ENCODE peak calls at places on chromosomes 2 and 18, in six cellular contexts. One of them, this sample, is unnamed.

GRCh38 chr18:57587262-57587661 is 760 bp upstream of the FECH start:
- DNase-seq in WTC11: no peak
- DNase-seq in type B pancreatic cell: no peak
- DNase-seq in Panc1: no peak
- DNase-seq in GM13977: no peak
- DNase-seq in A673: no peak
- DNase-seq in this sample: no peak

GRCh38 chr2:207505728-207506127 is 24.0 kb upstream of the CREB1 start:
- DNase-seq in WTC11: no peak
- DNase-seq in type B pancreatic cell: no peak
- DNase-seq in Panc1: peak; percentile 87
- DNase-seq in GM13977: no peak
- DNase-seq in A673: peak; percentile 60
- DNase-seq in this sample: no peak

GRCh38 chr2:121790276-121790956 is 35.0 kb downstream of the TSN start:
- DNase-seq in WTC11: no peak
- DNase-seq in type B pancreatic cell: no peak
- DNase-seq in Panc1: peak; percentile 42
- DNase-seq in GM13977: no peak
- DNase-seq in A673: no peak
- DNase-seq in this sample: no peak

GRCh38 chr2:237818066-237818473 is 19.5 kb downstream of the RBM44 start:
- DNase-seq in WTC11: no peak
- DNase-seq in type B pancreatic cell: no peak
- DNase-seq in Panc1: no peak
- DNase-seq in GM13977: no peak
- DNase-seq in A673: peak; percentile 49
- DNase-seq in this sample: no peak

GRCh38 chr2:42035241-42035640 is 12.6 kb upstream of the PKDCC start:
- DNase-seq in WTC11: no peak
- DNase-seq in type B pancreatic cell: no peak
- DNase-seq in Panc1: no peak
- DNase-seq in GM13977: no peak
- DNase-seq in A673: no peak
- DNase-seq in this sample: no peak

GRCh38 chr2:10954856-10955818 is 43.4 kb downstream of the KCNF1 start:
- DNase-seq in WTC11: no peak
- DNase-seq in type B pancreatic cell: no peak
- DNase-seq in Panc1: no peak
- DNase-seq in GM13977: no peak
- DNase-seq in A673: no peak
- DNase-seq in this sample: no peak

GRCh38 chr2:120924924-120925323 is 189.3 kb downstream of the GLI2 start:
- DNase-seq in WTC11: no peak
- DNase-seq in type B pancreatic cell: no peak
- DNase-seq in Panc1: no peak
- DNase-seq in GM13977: no peak
- DNase-seq in A673: no peak
- DNase-seq in this sample: no peak

GRCh38 chr2:37387143-37387835 is 42.9 kb downstream of the QPCT start:
- DNase-seq in WTC11: no peak
- DNase-seq in type B pancreatic cell: no peak
- DNase-seq in Panc1: no peak
- DNase-seq in GM13977: no peak
- DNase-seq in A673: no peak
- DNase-seq in this sample: no peak

GRCh38 chr2:215904101-215904500 is 109.2 kb downstream of the MREG start:
- DNase-seq in WTC11: no peak
- DNase-seq in type B pancreatic cell: no peak
- DNase-seq in Panc1: no peak
- DNase-seq in GM13977: no peak
- DNase-seq in A673: peak; percentile 18
- DNase-seq in this sample: no peak

GRCh38 chr18:76554788-76555187 is 59.7 kb upstream of the ZNF516 start:
- DNase-seq in WTC11: no peak
- DNase-seq in type B pancreatic cell: no peak
- DNase-seq in Panc1: no peak
- DNase-seq in GM13977: no peak
- DNase-seq in A673: no peak
- DNase-seq in this sample: peak; percentile 38

GRCh38 chr2:10768063-10768507 is 44.5 kb downstream of the PDIA6 start:
- DNase-seq in WTC11: no peak
- DNase-seq in type B pancreatic cell: no peak
- DNase-seq in Panc1: no peak
- DNase-seq in GM13977: no peak
- DNase-seq in A673: no peak
- DNase-seq in this sample: no peak

GRCh38 chr2:24304621-24305020 is 55.7 kb downstream of the ITSN2 start:
- DNase-seq in WTC11: no peak
- DNase-seq in type B pancreatic cell: no peak
- DNase-seq in Panc1: no peak
- DNase-seq in GM13977: no peak
- DNase-seq in A673: no peak
- DNase-seq in this sample: no peak

GRCh38 chr2:239537633-239538356 is 137.0 kb upstream of the HDAC4 start:
- DNase-seq in WTC11: no peak
- DNase-seq in type B pancreatic cell: no peak
- DNase-seq in Panc1: no peak
- DNase-seq in GM13977: no peak
- DNase-seq in A673: no peak
- DNase-seq in this sample: no peak

GRCh38 chr2:223203971-223204370 is 152.0 kb downstream of the KCNE4 start:
- DNase-seq in WTC11: no peak
- DNase-seq in type B pancreatic cell: no peak
- DNase-seq in Panc1: no peak
- DNase-seq in GM13977: no peak
- DNase-seq in A673: peak; percentile 19
- DNase-seq in this sample: no peak

GRCh38 chr2:128424806-128425205 is 106.1 kb upstream of the HS6ST1 start:
- DNase-seq in WTC11: no peak
- DNase-seq in type B pancreatic cell: peak; percentile 45
- DNase-seq in Panc1: no peak
- DNase-seq in GM13977: no peak
- DNase-seq in A673: peak; percentile 35
- DNase-seq in this sample: no peak

GRCh38 chr2:24898122-24899109 is 21.6 kb downstream of the ADCY3 start:
- DNase-seq in WTC11: no peak
- DNase-seq in type B pancreatic cell: no peak
- DNase-seq in Panc1: no peak
- DNase-seq in GM13977: no peak
- DNase-seq in A673: no peak
- DNase-seq in this sample: no peak

GRCh38 chr2:141900826-141901225 is 230.0 kb downstream of the LRP1B start:
- DNase-seq in WTC11: no peak
- DNase-seq in type B pancreatic cell: no peak
- DNase-seq in Panc1: no peak
- DNase-seq in GM13977: no peak
- DNase-seq in A673: no peak
- DNase-seq in this sample: no peak

GRCh38 chr2:60965514-60965815 is 52.1 kb upstream of the PEX13 start:
- DNase-seq in WTC11: no peak
- DNase-seq in type B pancreatic cell: no peak
- DNase-seq in Panc1: no peak
- DNase-seq in GM13977: no peak
- DNase-seq in A673: no peak
- DNase-seq in this sample: no peak

GRCh38 chr2:223933098-223933800 is 11.9 kb downstream of the WDFY1 start:
- DNase-seq in WTC11: no peak
- DNase-seq in type B pancreatic cell: no peak
- DNase-seq in Panc1: no peak
- DNase-seq in GM13977: no peak
- DNase-seq in A673: no peak
- DNase-seq in this sample: no peak

GRCh38 chr18:47594621-47595086 is 335.8 kb downstream of the SMAD2 start:
- DNase-seq in WTC11: no peak
- DNase-seq in type B pancreatic cell: no peak
- DNase-seq in Panc1: no peak
- DNase-seq in GM13977: no peak
- DNase-seq in A673: peak; percentile 64
- DNase-seq in this sample: no peak

GRCh38 chr2:145168091-145168490 is 648.2 kb upstream of the ZEB2 start:
- DNase-seq in WTC11: no peak
- DNase-seq in type B pancreatic cell: no peak
- DNase-seq in Panc1: no peak
- DNase-seq in GM13977: no peak
- DNase-seq in A673: no peak
- DNase-seq in this sample: no peak

GRCh38 chr2:550860-551259 is 126.3 kb downstream of the TMEM18 start:
- DNase-seq in WTC11: no peak
- DNase-seq in type B pancreatic cell: no peak
- DNase-seq in Panc1: no peak
- DNase-seq in GM13977: no peak
- DNase-seq in A673: no peak
- DNase-seq in this sample: no peak

GRCh38 chr2:202339052-202339870 is 36.9 kb upstream of the BMPR2 start:
- DNase-seq in WTC11: no peak
- DNase-seq in type B pancreatic cell: no peak
- DNase-seq in Panc1: peak; percentile 77
- DNase-seq in GM13977: no peak
- DNase-seq in A673: peak; percentile 29
- DNase-seq in this sample: no peak

GRCh38 chr2:138744709-138745108 is 35.5 kb downstream of the NXPH2 start:
- DNase-seq in WTC11: no peak
- DNase-seq in type B pancreatic cell: no peak
- DNase-seq in Panc1: no peak
- DNase-seq in GM13977: no peak
- DNase-seq in A673: no peak
- DNase-seq in this sample: no peak

GRCh38 chr2:25972049-25972823 is 10.1 kb downstream of the KIF3C start:
- DNase-seq in WTC11: no peak
- DNase-seq in type B pancreatic cell: no peak
- DNase-seq in Panc1: no peak
- DNase-seq in GM13977: no peak
- DNase-seq in A673: no peak
- DNase-seq in this sample: no peak

GRCh38 chr2:95309599-95309998 is 12.5 kb downstream of the KCNIP3 start:
- DNase-seq in WTC11: no peak
- DNase-seq in type B pancreatic cell: no peak
- DNase-seq in Panc1: no peak
- DNase-seq in GM13977: no peak
- DNase-seq in A673: no peak
- DNase-seq in this sample: no peak

GRCh38 chr2:17319090-17319489 is 199.2 kb downstream of the RAD51AP2 start:
- DNase-seq in WTC11: no peak
- DNase-seq in type B pancreatic cell: no peak
- DNase-seq in Panc1: no peak
- DNase-seq in GM13977: no peak
- DNase-seq in A673: peak; percentile 16
- DNase-seq in this sample: no peak

GRCh38 chr2:143063612-143064200 is 65.5 kb upstream of the ARHGAP15 start:
- DNase-seq in WTC11: no peak
- DNase-seq in type B pancreatic cell: no peak
- DNase-seq in Panc1: no peak
- DNase-seq in GM13977: no peak
- DNase-seq in A673: no peak
- DNase-seq in this sample: no peak

GRCh38 chr2:166343467-166343866 is 32.3 kb downstream of the SCN9A start:
- DNase-seq in WTC11: peak; percentile 19
- DNase-seq in type B pancreatic cell: no peak
- DNase-seq in Panc1: no peak
- DNase-seq in GM13977: no peak
- DNase-seq in A673: peak; percentile 60
- DNase-seq in this sample: no peak

GRCh38 chr18:79988079-79988924 is at the start of gene TXNL4A:
- DNase-seq in WTC11: peak; percentile 67
- DNase-seq in type B pancreatic cell: peak; percentile 85
- DNase-seq in Panc1: peak; percentile 52
- DNase-seq in GM13977: peak; percentile 93
- DNase-seq in A673: peak; percentile 93
- DNase-seq in this sample: peak; percentile 95
- TF ChIP-seq CTCF in WTC11: no peak
- TF ChIP-seq CTCF in type B pancreatic cell: peak; percentile 36
- TF ChIP-seq CTCF in Panc1: no peak
- TF ChIP-seq CTCF in GM13977: peak; percentile 59
- TF ChIP-seq CTCF in A673: peak; percentile 49
- TF ChIP-seq CTCF in this sample: peak; percentile 19

GRCh38 chr18:12061685-12062084 is 32.0 kb upstream of the ANKRD62 start:
- DNase-seq in WTC11: no peak
- DNase-seq in type B pancreatic cell: no peak
- DNase-seq in Panc1: no peak
- DNase-seq in GM13977: no peak
- DNase-seq in A673: no peak
- DNase-seq in this sample: no peak

GRCh38 chr18:12059334-12060181 is 34.1 kb upstream of the ANKRD62 start:
- DNase-seq in WTC11: no peak
- DNase-seq in type B pancreatic cell: no peak
- DNase-seq in Panc1: no peak
- DNase-seq in GM13977: no peak
- DNase-seq in A673: peak; percentile 22
- DNase-seq in this sample: no peak

GRCh38 chr18:12057419-12058039 is 36.1 kb upstream of the ANKRD62 start:
- DNase-seq in WTC11: peak; percentile 57
- DNase-seq in type B pancreatic cell: no peak
- DNase-seq in Panc1: no peak
- DNase-seq in GM13977: no peak
- DNase-seq in A673: no peak
- DNase-seq in this sample: no peak

GRCh38 chr18:12062974-12063373 is 30.7 kb upstream of the ANKRD62 start:
- DNase-seq in WTC11: no peak
- DNase-seq in type B pancreatic cell: no peak
- DNase-seq in Panc1: no peak
- DNase-seq in GM13977: no peak
- DNase-seq in A673: no peak
- DNase-seq in this sample: no peak

GRCh38 chr18:12060182-12060870 is 33.3 kb upstream of the ANKRD62 start:
- DNase-seq in WTC11: no peak
- DNase-seq in type B pancreatic cell: no peak
- DNase-seq in Panc1: no peak
- DNase-seq in GM13977: no peak
- DNase-seq in A673: no peak
- DNase-seq in this sample: no peak
- TF ChIP-seq CTCF in WTC11: no peak
- TF ChIP-seq CTCF in type B pancreatic cell: no peak
- TF ChIP-seq CTCF in Panc1: no peak
- TF ChIP-seq CTCF in GM13977: no peak
- TF ChIP-seq CTCF in A673: no peak
- TF ChIP-seq CTCF in this sample: no peak

GRCh38 chr2:226761195-226761583 is 38.4 kb downstream of the IRS1 start:
- DNase-seq in WTC11: no peak
- DNase-seq in type B pancreatic cell: no peak
- DNase-seq in Panc1: no peak
- DNase-seq in GM13977: no peak
- DNase-seq in A673: no peak
- DNase-seq in this sample: no peak
- TF ChIP-seq CTCF in WTC11: no peak
- TF ChIP-seq CTCF in type B pancreatic cell: no peak
- TF ChIP-seq CTCF in Panc1: no peak
- TF ChIP-seq CTCF in GM13977: no peak
- TF ChIP-seq CTCF in A673: no peak
- TF ChIP-seq CTCF in this sample: no peak

DNA sequence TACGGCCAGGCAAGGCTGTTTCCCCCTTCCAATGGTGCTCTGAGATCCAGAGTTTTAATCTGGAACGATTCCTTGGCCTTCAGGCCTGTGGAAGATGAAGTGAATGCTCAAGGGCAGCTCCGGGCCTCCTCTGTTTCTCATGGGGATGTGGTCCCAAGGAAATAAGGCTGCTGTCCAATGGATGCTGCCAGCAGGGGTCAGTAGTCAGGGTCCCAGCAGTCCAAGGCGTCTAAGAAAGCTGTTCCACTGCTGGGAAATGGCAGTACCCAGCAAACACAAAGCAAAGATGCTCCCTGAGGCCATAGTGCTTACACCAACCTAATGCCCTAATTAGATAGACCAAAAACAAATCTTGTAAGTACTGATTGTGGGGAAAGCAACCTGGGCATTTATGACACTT is 12.5 kb downstream of the NMS start:
- DNase-seq in WTC11: peak; percentile 33
- DNase-seq in type B pancreatic cell: no peak
- DNase-seq in Panc1: peak; percentile 2
- DNase-seq in GM13977: no peak
- DNase-seq in A673: no peak
- DNase-seq in this sample: no peak
- TF ChIP-seq CTCF in WTC11: no peak
- TF ChIP-seq CTCF in type B pancreatic cell: peak; percentile 35
- TF ChIP-seq CTCF in Panc1: peak; percentile 48
- TF ChIP-seq CTCF in GM13977: peak; percentile 53
- TF ChIP-seq CTCF in A673: peak; percentile 42
- TF ChIP-seq CTCF in this sample: no peak

This sample was measured in osteocyte.